ENCODE peak calls at places on chromosomes 7 and 10, in eight cellular contexts. One of them, this sample, is unnamed.

GRCh38 chr7:68760556-68760955 is 837.7 kb upstream of the AUTS2 start:
- DNase-seq in transverse colon: no peak
- DNase-seq in upper lobe of left lung: no peak
- DNase-seq in Panc1: no peak
- DNase-seq in prostate gland: no peak
- DNase-seq in sigmoid colon: no peak
- DNase-seq in breast epithelium: no peak
- DNase-seq in stomach: no peak
- DNase-seq in this sample: no peak

GRCh38 chr7:143321734-143322133 is 5.8 kb downstream of the CLCN1 start:
- DNase-seq in transverse colon: peak
- DNase-seq in upper lobe of left lung: peak
- DNase-seq in Panc1: no peak
- DNase-seq in prostate gland: no peak
- DNase-seq in sigmoid colon: no peak
- DNase-seq in breast epithelium: no peak
- DNase-seq in stomach: peak
- DNase-seq in this sample: no peak

GRCh38 chr7:19982841-19983835 is 209.7 kb upstream of the TMEM196 start:
- DNase-seq in transverse colon: peak
- DNase-seq in upper lobe of left lung: no peak
- DNase-seq in Panc1: no peak
- DNase-seq in prostate gland: peak
- DNase-seq in sigmoid colon: peak
- DNase-seq in breast epithelium: no peak
- DNase-seq in stomach: no peak
- DNase-seq in this sample: no peak

GRCh38 chr10:47207280-47207613 is 92.8 kb upstream of the GDF10 start:
- DNase-seq in transverse colon: no peak
- DNase-seq in upper lobe of left lung: peak
- DNase-seq in Panc1: no peak
- DNase-seq in prostate gland: no peak
- DNase-seq in sigmoid colon: no peak
- DNase-seq in breast epithelium: no peak
- DNase-seq in stomach: no peak
- DNase-seq in this sample: peak

GRCh38 chr7:133863362-133864061 is 263.6 kb upstream of the LRGUK start:
- DNase-seq in transverse colon: no peak
- DNase-seq in upper lobe of left lung: no peak
- DNase-seq in Panc1: no peak
- DNase-seq in prostate gland: no peak
- DNase-seq in sigmoid colon: no peak
- DNase-seq in breast epithelium: no peak
- DNase-seq in stomach: no peak
- DNase-seq in this sample: no peak

GRCh38 chr7:135602304-135602703 is 44.6 kb downstream of the NUP205 start:
- DNase-seq in transverse colon: no peak
- DNase-seq in upper lobe of left lung: no peak
- DNase-seq in Panc1: no peak
- DNase-seq in prostate gland: no peak
- DNase-seq in sigmoid colon: no peak
- DNase-seq in breast epithelium: no peak
- DNase-seq in stomach: no peak
- DNase-seq in this sample: no peak

GRCh38 chr10:905503-905902 is 26.0 kb downstream of the LARP4B start:
- DNase-seq in transverse colon: no peak
- DNase-seq in upper lobe of left lung: no peak
- DNase-seq in Panc1: no peak
- DNase-seq in prostate gland: no peak
- DNase-seq in sigmoid colon: no peak
- DNase-seq in breast epithelium: no peak
- DNase-seq in stomach: no peak
- DNase-seq in this sample: no peak

GRCh38 chr7:2612445-2613112 is 19.2 kb upstream of the TTYH3 start:
- DNase-seq in transverse colon: peak
- DNase-seq in upper lobe of left lung: no peak
- DNase-seq in Panc1: no peak
- DNase-seq in prostate gland: no peak
- DNase-seq in sigmoid colon: no peak
- DNase-seq in breast epithelium: no peak
- DNase-seq in stomach: peak
- DNase-seq in this sample: no peak

GRCh38 chr10:60162631-60163030 is 227.0 kb downstream of the ANK3 start:
- DNase-seq in transverse colon: no peak
- DNase-seq in upper lobe of left lung: no peak
- DNase-seq in Panc1: no peak
- DNase-seq in prostate gland: no peak
- DNase-seq in sigmoid colon: no peak
- DNase-seq in breast epithelium: no peak
- DNase-seq in stomach: no peak
- DNase-seq in this sample: no peak

GRCh38 chr10:3468919-3469638 is 296.5 kb upstream of the PITRM1 start:
- DNase-seq in transverse colon: peak
- DNase-seq in upper lobe of left lung: peak
- DNase-seq in Panc1: no peak
- DNase-seq in prostate gland: peak
- DNase-seq in sigmoid colon: peak
- DNase-seq in breast epithelium: no peak
- DNase-seq in stomach: no peak
- DNase-seq in this sample: no peak

GRCh38 chr7:83011954-83012353 is 150.7 kb downstream of the PCLO start:
- DNase-seq in transverse colon: no peak
- DNase-seq in upper lobe of left lung: no peak
- DNase-seq in Panc1: no peak
- DNase-seq in prostate gland: no peak
- DNase-seq in sigmoid colon: no peak
- DNase-seq in breast epithelium: no peak
- DNase-seq in stomach: no peak
- DNase-seq in this sample: no peak

GRCh38 chr7:36809510-36809909 is 85.2 kb upstream of the AOAH start:
- DNase-seq in transverse colon: no peak
- DNase-seq in upper lobe of left lung: no peak
- DNase-seq in Panc1: no peak
- DNase-seq in prostate gland: no peak
- DNase-seq in sigmoid colon: no peak
- DNase-seq in breast epithelium: no peak
- DNase-seq in stomach: no peak
- DNase-seq in this sample: no peak

GRCh38 chr10:121497513-121497912 is 100.7 kb downstream of the FGFR2 start:
- DNase-seq in transverse colon: peak
- DNase-seq in upper lobe of left lung: no peak
- DNase-seq in Panc1: no peak
- DNase-seq in prostate gland: peak
- DNase-seq in sigmoid colon: no peak
- DNase-seq in breast epithelium: no peak
- DNase-seq in stomach: no peak
- DNase-seq in this sample: no peak

GRCh38 chr7:92246363-92247101 is 758 bp downstream of the ANKIB1 start:
- DNase-seq in transverse colon: peak
- DNase-seq in upper lobe of left lung: no peak
- DNase-seq in Panc1: no peak
- DNase-seq in prostate gland: peak
- DNase-seq in sigmoid colon: no peak
- DNase-seq in breast epithelium: no peak
- DNase-seq in stomach: no peak
- DNase-seq in this sample: peak

GRCh38 chr10:72417971-72418370 is 63.3 kb upstream of the DNAJB12 start:
- DNase-seq in transverse colon: no peak
- DNase-seq in upper lobe of left lung: no peak
- DNase-seq in Panc1: no peak
- DNase-seq in prostate gland: no peak
- DNase-seq in sigmoid colon: no peak
- DNase-seq in breast epithelium: no peak
- DNase-seq in stomach: no peak
- DNase-seq in this sample: no peak

GRCh38 chr10:97463363-97464132 is 17.6 kb downstream of the ZDHHC16 start:
- DNase-seq in transverse colon: peak
- DNase-seq in upper lobe of left lung: peak
- DNase-seq in Panc1: peak
- DNase-seq in prostate gland: peak
- DNase-seq in sigmoid colon: no peak
- DNase-seq in breast epithelium: no peak
- DNase-seq in stomach: peak
- DNase-seq in this sample: peak
- TF ChIP-seq POLR2AphosphoS5 in transverse colon: no peak
- TF ChIP-seq POLR2AphosphoS5 in upper lobe of left lung: peak
- TF ChIP-seq POLR2AphosphoS5 in Panc1: peak
- TF ChIP-seq POLR2AphosphoS5 in prostate gland: peak
- TF ChIP-seq POLR2AphosphoS5 in sigmoid colon: peak
- TF ChIP-seq POLR2AphosphoS5 in breast epithelium: peak
- TF ChIP-seq POLR2AphosphoS5 in stomach: no peak
- TF ChIP-seq POLR2AphosphoS5 in this sample: no peak

GRCh38 chr7:1226155-1226901 is 6.3 kb upstream of the UNCX start:
- DNase-seq in transverse colon: no peak
- DNase-seq in upper lobe of left lung: no peak
- DNase-seq in Panc1: no peak
- DNase-seq in prostate gland: no peak
- DNase-seq in sigmoid colon: no peak
- DNase-seq in breast epithelium: no peak
- DNase-seq in stomach: no peak
- DNase-seq in this sample: no peak

GRCh38 chr7:1227071-1227804 is 5.4 kb upstream of the UNCX start:
- DNase-seq in transverse colon: no peak
- DNase-seq in upper lobe of left lung: no peak
- DNase-seq in Panc1: no peak
- DNase-seq in prostate gland: no peak
- DNase-seq in sigmoid colon: no peak
- DNase-seq in breast epithelium: no peak
- DNase-seq in stomach: no peak
- DNase-seq in this sample: no peak

GRCh38 chr7:1229334-1229935 is 3.2 kb upstream of the UNCX start:
- DNase-seq in transverse colon: no peak
- DNase-seq in upper lobe of left lung: no peak
- DNase-seq in Panc1: no peak
- DNase-seq in prostate gland: no peak
- DNase-seq in sigmoid colon: no peak
- DNase-seq in breast epithelium: no peak
- DNase-seq in stomach: no peak
- DNase-seq in this sample: no peak

GRCh38 chr7:1228535-1229333 is 3.9 kb upstream of the UNCX start:
- DNase-seq in transverse colon: no peak
- DNase-seq in upper lobe of left lung: no peak
- DNase-seq in Panc1: no peak
- DNase-seq in prostate gland: no peak
- DNase-seq in sigmoid colon: no peak
- DNase-seq in breast epithelium: no peak
- DNase-seq in stomach: no peak
- DNase-seq in this sample: no peak

DNA sequence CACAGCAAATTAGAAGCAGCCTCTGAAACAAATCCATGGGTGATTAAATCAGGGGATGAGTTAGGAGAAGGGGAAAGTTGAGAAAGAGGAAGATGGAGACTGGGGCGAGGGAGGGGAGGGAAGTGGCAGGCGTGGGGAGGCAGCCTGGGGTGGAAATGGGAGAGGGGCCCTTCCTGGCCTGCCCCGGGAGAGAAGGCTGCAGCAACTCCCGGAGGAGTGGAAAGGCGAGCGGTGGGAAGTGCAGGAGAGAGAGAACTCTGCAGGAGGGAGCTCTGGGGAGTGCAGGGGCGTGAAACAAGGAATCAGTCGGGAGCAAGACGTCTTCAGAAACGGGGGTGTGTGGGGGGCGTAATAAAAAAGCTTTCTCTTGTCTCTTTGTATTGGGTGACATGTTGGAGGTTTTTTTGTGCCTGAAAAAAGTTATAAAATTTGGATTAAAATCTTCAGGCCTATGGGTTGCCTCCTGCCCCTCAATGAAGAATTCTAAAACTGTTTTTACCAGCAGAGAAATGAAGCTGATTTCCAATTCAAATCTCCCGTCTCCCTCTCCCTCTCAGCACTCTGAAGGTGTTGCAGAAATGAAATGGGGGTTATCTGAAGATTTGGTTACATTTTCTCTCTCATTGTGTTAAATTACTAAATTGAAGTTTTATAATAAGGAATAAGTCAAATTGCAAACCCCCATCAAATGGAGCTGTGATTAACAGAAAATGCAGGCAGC is 4.7 kb upstream of the UNCX start:
- DNase-seq in transverse colon: no peak
- DNase-seq in upper lobe of left lung: no peak
- DNase-seq in Panc1: no peak
- DNase-seq in prostate gland: no peak
- DNase-seq in sigmoid colon: no peak
- DNase-seq in breast epithelium: no peak
- DNase-seq in stomach: no peak
- DNase-seq in this sample: no peak
- TF ChIP-seq POLR2AphosphoS5 in transverse colon: no peak
- TF ChIP-seq POLR2AphosphoS5 in upper lobe of left lung: no peak
- TF ChIP-seq POLR2AphosphoS5 in Panc1: no peak
- TF ChIP-seq POLR2AphosphoS5 in prostate gland: no peak
- TF ChIP-seq POLR2AphosphoS5 in sigmoid colon: no peak
- TF ChIP-seq POLR2AphosphoS5 in breast epithelium: no peak
- TF ChIP-seq POLR2AphosphoS5 in stomach: no peak
- TF ChIP-seq POLR2AphosphoS5 in this sample: no peak

GRCh38 chr7:148590533-148590932 is at the start of gene C7orf33:
- DNase-seq in transverse colon: no peak
- DNase-seq in upper lobe of left lung: no peak
- DNase-seq in Panc1: no peak
- DNase-seq in prostate gland: no peak
- DNase-seq in sigmoid colon: no peak
- DNase-seq in breast epithelium: no peak
- DNase-seq in stomach: no peak
- DNase-seq in this sample: no peak

GRCh38 chr7:148587076-148587475 is 3.5 kb upstream of the C7orf33 start:
- DNase-seq in transverse colon: no peak
- DNase-seq in upper lobe of left lung: no peak
- DNase-seq in Panc1: no peak
- DNase-seq in prostate gland: no peak
- DNase-seq in sigmoid colon: no peak
- DNase-seq in breast epithelium: no peak
- DNase-seq in stomach: no peak
- DNase-seq in this sample: no peak

GRCh38 chr7:148588168-148588890 is 2.2 kb upstream of the C7orf33 start:
- DNase-seq in transverse colon: no peak
- DNase-seq in upper lobe of left lung: no peak
- DNase-seq in Panc1: no peak
- DNase-seq in prostate gland: no peak
- DNase-seq in sigmoid colon: no peak
- DNase-seq in breast epithelium: no peak
- DNase-seq in stomach: no peak
- DNase-seq in this sample: no peak

GRCh38 chr7:148588891-148589215 is 1.7 kb upstream of the C7orf33 start:
- DNase-seq in transverse colon: no peak
- DNase-seq in upper lobe of left lung: no peak
- DNase-seq in Panc1: no peak
- DNase-seq in prostate gland: no peak
- DNase-seq in sigmoid colon: no peak
- DNase-seq in breast epithelium: no peak
- DNase-seq in stomach: no peak
- DNase-seq in this sample: no peak

GRCh38 chr7:148589640-148590039 is 926 bp upstream of the C7orf33 start:
- DNase-seq in transverse colon: no peak
- DNase-seq in upper lobe of left lung: no peak
- DNase-seq in Panc1: no peak
- DNase-seq in prostate gland: no peak
- DNase-seq in sigmoid colon: no peak
- DNase-seq in breast epithelium: no peak
- DNase-seq in stomach: no peak
- DNase-seq in this sample: no peak
- TF ChIP-seq POLR2AphosphoS5 in transverse colon: no peak
- TF ChIP-seq POLR2AphosphoS5 in upper lobe of left lung: no peak
- TF ChIP-seq POLR2AphosphoS5 in Panc1: no peak
- TF ChIP-seq POLR2AphosphoS5 in prostate gland: no peak
- TF ChIP-seq POLR2AphosphoS5 in sigmoid colon: no peak
- TF ChIP-seq POLR2AphosphoS5 in breast epithelium: no peak
- TF ChIP-seq POLR2AphosphoS5 in stomach: no peak
- TF ChIP-seq POLR2AphosphoS5 in this sample: no peak

GRCh38 chr7:149147730-149148653 is 739 bp downstream of the ZNF398 start:
- DNase-seq in transverse colon: peak
- DNase-seq in upper lobe of left lung: peak
- DNase-seq in Panc1: no peak
- DNase-seq in prostate gland: no peak
- DNase-seq in sigmoid colon: peak
- DNase-seq in breast epithelium: peak
- DNase-seq in stomach: peak
- DNase-seq in this sample: peak
- TF ChIP-seq POLR2AphosphoS5 in transverse colon: no peak
- TF ChIP-seq POLR2AphosphoS5 in upper lobe of left lung: peak
- TF ChIP-seq POLR2AphosphoS5 in Panc1: no peak
- TF ChIP-seq POLR2AphosphoS5 in prostate gland: no peak
- TF ChIP-seq POLR2AphosphoS5 in sigmoid colon: no peak
- TF ChIP-seq POLR2AphosphoS5 in breast epithelium: no peak
- TF ChIP-seq POLR2AphosphoS5 in stomach: no peak
- TF ChIP-seq POLR2AphosphoS5 in this sample: peak